ENCODE peak calls at places on chromosomes 1 and 21, in nine cellular contexts. F is GM12864; S is GM23248; Q is ovary; K is naive B cell; I is germinal center; M is activated CD4-positive, alpha-beta memory T cell treated with anti-CD3 and anti-CD28 coated beads for 36 hours; P is left ventricle myocardium superior; A is epithelial cell of esophagus. U is an unnamed sample.

GRCh38 chr1:202159534-202160371 is 649 bp downstream of the PTPN7 start:
- DNase-seq in F (no peak), S (no peak), Q (no peak), K (peak), I (peak), M (peak), P (no peak), A (no peak), U (no peak)

GRCh38 chr1:76928511-76928910 is 61.2 kb downstream of the ST6GALNAC5 start:
- DNase-seq in F (no peak), S (no peak), Q (no peak), K (no peak), I (no peak), M (no peak), P (no peak), A (peak), U (no peak)

GRCh38 chr21:35034203-35034926 is 14.7 kb downstream of the RUNX1 start:
- DNase-seq in F (no peak), S (no peak), Q (no peak), K (no peak), I (no peak), M (peak), P (no peak), A (no peak), U (no peak)

GRCh38 chr1:39001516-39002389 is 10.7 kb downstream of the AKIRIN1 start:
- DNase-seq in F (no peak), S (no peak), Q (no peak), K (no peak), I (no peak), M (no peak), P (no peak), A (peak), U (no peak)

GRCh38 chr1:11301593-11301992 is 28.6 kb downstream of the UBIAD1 start:
- DNase-seq in F (no peak), S (no peak), Q (no peak), K (no peak), I (no peak), M (no peak), P (no peak), A (no peak), U (no peak)

GRCh38 chr1:4553761-4554160 is 100.6 kb upstream of the AJAP1 start:
- DNase-seq in F (no peak), S (no peak), Q (no peak), K (no peak), I (no peak), M (no peak), P (no peak), A (no peak), U (no peak)

GRCh38 chr1:162315673-162316072 is 61.0 kb downstream of the SPATA46 start:
- DNase-seq in F (no peak), S (no peak), Q (no peak), K (no peak), I (no peak), M (no peak), P (no peak), A (no peak), U (no peak)

GRCh38 chr21:45358711-45359310 is 46.2 kb upstream of the COL18A1 start:
- DNase-seq in F (no peak), S (no peak), Q (no peak), K (no peak), I (no peak), M (no peak), P (peak), A (no peak), U (no peak)

GRCh38 chr1:153677718-153678518 is 570 bp upstream of the NPR1 start:
- DNase-seq in F (no peak), S (peak), Q (peak), K (peak), I (peak), M (peak), P (peak), A (peak), U (peak)

GRCh38 chr1:65393345-65393744 is 27.1 kb upstream of the LEPR start:
- DNase-seq in F (peak), S (peak), Q (no peak), K (no peak), I (no peak), M (peak), P (no peak), A (peak), U (no peak)

GRCh38 chr21:39633043-39633442 is 20.3 kb downstream of the B3GALT5 start:
- DNase-seq in F (no peak), S (peak), Q (no peak), K (no peak), I (no peak), M (no peak), P (no peak), A (peak), U (no peak)

GRCh38 chr1:201215531-201216357 is 25.1 kb downstream of the IGFN1 start:
- DNase-seq in F (no peak), S (no peak), Q (no peak), K (no peak), I (no peak), M (peak), P (no peak), A (no peak), U (peak)

GRCh38 chr1:227321035-227321434 is 2.7 kb upstream of the CDC42BPA start:
- DNase-seq in F (no peak), S (no peak), Q (no peak), K (no peak), I (no peak), M (no peak), P (no peak), A (no peak), U (no peak)

GRCh38 chr1:229717774-229718173 is 91.7 kb downstream of the URB2 start:
- DNase-seq in F (no peak), S (peak), Q (no peak), K (no peak), I (no peak), M (no peak), P (no peak), A (no peak), U (no peak)

GRCh38 chr1:105686026-105686425 is 1370.4 kb upstream of the PRMT6 start:
- DNase-seq in F (no peak), S (no peak), Q (no peak), K (no peak), I (no peak), M (no peak), P (peak), A (no peak), U (no peak)

GRCh38 chr1:31400393-31400792 is 12.6 kb upstream of the SERINC2 start:
- DNase-seq in F (no peak), S (peak), Q (no peak), K (no peak), I (no peak), M (no peak), P (no peak), A (peak), U (no peak)